ENCODE peak calls at places on chromosomes 16 and 17, in four cellular contexts. P is sigmoid colon, N is dorsolateral prefrontal cortex, Q is fibroblast of pulmonary artery. G is an unnamed sample.

GRCh38 chr17:60135951-60136666 is 13.7 kb upstream of the CA4 start:
- DNase-seq in Q (no peak), P (peak; percentile 48), N (peak; percentile 1), G (no peak)

GRCh38 chr17:17763136-17763535 is 73.7 kb downstream of the SREBF1 start:
- DNase-seq in Q (no peak), N (no peak), P (no peak), G (no peak)

GRCh38 chr16:5193877-5194276 is 96.3 kb upstream of the EEF2KMT start:
- DNase-seq in P (no peak), N (no peak), Q (no peak), G (no peak)

GRCh38 chr17:14061666-14062560 is 7.4 kb upstream of the COX10 start:
- DNase-seq in N (no peak), P (no peak), Q (peak; percentile 92), G (no peak)

GRCh38 chr16:629289-630023 is 1.3 kb upstream of the WFIKKN1 start:
- DNase-seq in Q (no peak), N (peak; percentile 75), P (no peak), G (no peak)

GRCh38 chr17:47929218-47930000 is 12.0 kb upstream of the PNPO start:
- DNase-seq in Q (no peak), P (peak; percentile 74), N (no peak), G (no peak)

GRCh38 chr16:89412811-89413210 is 77.5 kb downstream of the ANKRD11 start:
- DNase-seq in Q (no peak), P (no peak), N (no peak), G (no peak)

GRCh38 chr17:83192161-83192788 is 112.9 kb downstream of the METRNL start:
- DNase-seq in Q (no peak), P (peak; percentile 79), N (no peak), G (peak; percentile 25)

GRCh38 chr17:56891751-56892150 is 22.1 kb downstream of the TRIM25 start:
- DNase-seq in N (no peak), Q (no peak), P (no peak), G (no peak)

GRCh38 chr17:51441431-51441830 is 181.1 kb downstream of the UTP18 start:
- DNase-seq in P (no peak), N (no peak), Q (no peak), G (no peak)

GRCh38 chr17:75010683-75011406 is 1.6 kb upstream of the MRPL58 start:
- DNase-seq in Q (peak; percentile 42), P (peak; percentile 90), N (peak; percentile 95), G (no peak)

GRCh38 chr16:27214084-27214961 is 11.0 kb downstream of the KDM8 start:
- DNase-seq in Q (no peak), P (no peak), N (peak; percentile 73), G (no peak)

GRCh38 chr17:81666092-81666341 is 388 bp downstream of the OXLD1 start:
- DNase-seq in Q (peak; percentile 30), P (no peak), N (no peak), G (no peak)

GRCh38 chr17:81508639-81509047 is 4.0 kb downstream of the ACTG1 start:
- DNase-seq in N (no peak), Q (peak; percentile 67), P (peak; percentile 61), G (no peak)

GRCh38 chr16:67199011-67199807 is at the start of gene ELMO3:
- DNase-seq in N (no peak), P (no peak), Q (no peak), G (no peak)
- TF ChIP-seq CTCF in N (no peak), P (no peak), Q (peak; percentile 16), G (peak; percentile 60)

DNA sequence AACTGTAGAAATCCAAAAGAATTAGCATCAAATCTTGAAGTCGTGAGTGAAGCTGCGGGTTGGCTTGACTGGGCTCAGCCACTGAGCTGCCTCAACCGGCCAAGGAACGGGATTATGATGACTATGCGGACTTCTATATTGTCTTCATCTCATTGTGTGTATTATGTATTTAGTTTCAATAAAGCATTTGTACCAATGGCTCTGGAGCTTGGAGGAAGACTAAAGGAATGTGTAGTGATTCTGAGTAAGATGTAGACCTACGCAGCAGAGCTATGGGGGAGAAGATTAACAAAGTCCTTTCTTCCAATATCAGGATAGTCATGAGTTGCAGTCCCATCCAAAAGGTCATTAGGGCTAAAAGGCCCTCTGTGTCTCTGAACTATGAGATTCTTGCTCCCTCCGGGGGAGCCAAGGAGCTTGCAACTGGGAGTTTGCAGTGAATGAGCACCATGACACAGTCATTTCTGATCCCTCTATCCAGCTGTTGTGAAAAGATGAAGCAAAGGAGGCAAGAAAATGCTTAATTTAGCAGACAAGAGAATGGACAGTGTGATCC is 8.3 kb downstream of the EME1 start:
- DNase-seq in N (no peak), Q (no peak), P (no peak), G (no peak)
- TF ChIP-seq CTCF in N (no peak), Q (no peak), P (no peak), G (no peak)

GRCh38 chr16:68596266-68596665 is 48.8 kb upstream of the CDH3 start:
- DNase-seq in P (no peak), N (no peak), Q (no peak), G (no peak)

GRCh38 chr16:68590201-68590994 is 51.3 kb downstream of the ZFP90 start:
- DNase-seq in P (no peak), Q (peak; percentile 53), N (no peak), G (peak; percentile 60)

GRCh38 chr16:68592466-68593337 is 52.4 kb upstream of the CDH3 start:
- DNase-seq in Q (peak; percentile 16), N (no peak), P (no peak), G (no peak)
- TF ChIP-seq CTCF in Q (peak; percentile 36), N (no peak), P (no peak), G (no peak)

GRCh38 chr16:31215287-31216115 is 1.4 kb downstream of the PYDC1 start:
- DNase-seq in P (no peak), N (peak; percentile 79), Q (peak; percentile 56), G (no peak)
- TF ChIP-seq CTCF in P (no peak), N (no peak), Q (no peak), G (no peak)

DNA sequence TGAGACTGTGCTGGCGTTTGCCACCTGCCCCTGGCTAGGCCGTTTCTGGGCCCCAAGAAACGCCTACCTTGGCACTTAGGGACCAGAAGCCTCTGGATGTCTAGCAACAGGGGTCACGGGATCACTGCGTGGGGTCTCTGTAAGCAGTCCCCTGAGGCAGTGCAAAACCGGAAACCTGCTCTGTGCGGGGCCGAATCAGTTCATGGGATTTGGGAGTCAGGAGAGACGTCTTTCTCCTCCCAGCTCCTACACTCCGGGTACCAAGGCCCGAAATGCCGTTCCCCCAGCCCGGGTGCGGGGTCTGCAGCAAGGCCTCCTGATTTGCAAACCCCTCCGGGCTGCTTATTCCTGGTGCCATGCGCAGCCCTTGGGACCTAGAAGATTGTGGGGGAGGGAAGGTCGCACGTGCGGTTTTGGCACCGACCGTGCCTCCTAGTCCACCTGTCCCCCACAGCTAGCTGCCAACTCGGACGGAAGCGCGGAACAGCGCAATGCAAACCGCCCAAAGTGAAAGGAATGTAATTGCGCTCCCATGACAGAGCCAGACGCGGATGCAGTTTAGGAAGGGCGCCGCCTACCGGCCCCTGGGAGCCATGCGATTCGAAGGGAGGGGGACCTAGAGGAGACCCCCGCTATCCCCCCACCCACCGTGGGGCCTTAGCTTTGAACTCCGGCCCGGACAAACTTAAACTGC is 6.5 kb downstream of the IRX5 start:
- DNase-seq in P (no peak), Q (no peak), N (no peak), G (peak; percentile 58)
- TF ChIP-seq CTCF in P (no peak), Q (peak; percentile 58), N (peak; percentile 41), G (peak; percentile 87)

GRCh38 chr17:2926019-2926650 is 129.9 kb downstream of the RAP1GAP2 start:
- DNase-seq in P (no peak), N (peak; percentile 46), Q (peak; percentile 23), G (no peak)
- TF ChIP-seq CTCF in P (no peak), N (no peak), Q (no peak), G (no peak)

GRCh38 chr17:43151880-43152456 is 19.0 kb upstream of the NBR1 start:
- DNase-seq in Q (no peak), N (no peak), P (no peak), G (no peak)
- TF ChIP-seq CTCF in Q (no peak), N (no peak), P (no peak), G (no peak)

GRCh38 chr17:6894206-6894528 is 62.6 kb upstream of the TEKT1 start:
- DNase-seq in N (no peak), Q (peak; percentile 40), P (no peak), G (no peak)
- TF ChIP-seq CTCF in N (peak; percentile 55), Q (peak; percentile 60), P (no peak), G (no peak)

DNA sequence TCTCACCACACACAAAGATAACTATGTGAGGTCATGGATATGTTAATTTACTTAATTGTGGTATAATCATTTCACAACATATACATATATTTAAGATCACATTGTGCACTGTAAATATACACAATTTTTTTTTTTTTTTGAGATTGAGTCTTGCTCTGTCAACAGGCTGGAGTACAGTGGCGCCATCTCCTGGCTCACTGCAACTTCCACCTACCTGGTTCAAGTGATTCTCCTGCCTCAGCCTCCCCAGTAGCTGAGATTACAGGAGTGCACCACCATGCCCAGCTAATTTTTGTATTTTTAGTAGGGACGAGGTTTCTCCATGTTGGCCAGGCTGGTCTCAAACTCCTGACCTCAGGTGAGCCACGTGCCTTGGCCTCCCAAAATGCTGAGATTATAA is 11.5 kb upstream of the PRSS54 start:
- DNase-seq in Q (peak; percentile 55), P (no peak), N (no peak), G (no peak)
- TF ChIP-seq CTCF in Q (peak; percentile 53), P (no peak), N (peak; percentile 26), G (no peak)

G was measured in mesothelial cell of epicardium.